ENCODE peak calls at places on chromosomes 2 and 18, in eight cellular contexts. K is body of pancreas, W is tibial artery, N is suprapubic skin, E is ascending aorta, R is right lobe of liver, I is brain microvascular endothelial cell, C is SK-N-SH. G is an unnamed sample.

GRCh38 chr2:160647967-160648685 is 154.5 kb upstream of the RBMS1 start:
- DNase-seq in K (peak), W (no peak), N (no peak), E (no peak), R (no peak), I (no peak), C (no peak), G (no peak)

GRCh38 chr18:24490545-24490944 is 30.1 kb downstream of the HRH4 start:
- DNase-seq in K (no peak), W (no peak), N (no peak), E (no peak), R (no peak), I (no peak), C (peak), G (no peak)

GRCh38 chr2:239139101-239139500 is 261.7 kb downstream of the HDAC4 start:
- DNase-seq in K (no peak), W (no peak), N (no peak), E (no peak), R (no peak), I (no peak), C (no peak), G (no peak)

GRCh38 chr2:156883828-156884615 is 373.5 kb upstream of the GALNT5 start:
- DNase-seq in K (no peak), W (no peak), N (no peak), E (no peak), R (no peak), I (peak), C (no peak), G (no peak)

GRCh38 chr2:105782123-105782522 is 37.4 kb downstream of the NCK2 start:
- DNase-seq in K (no peak), W (no peak), N (no peak), E (no peak), R (no peak), I (no peak), C (no peak), G (no peak)

GRCh38 chr2:178865121-178865520 is 57.9 kb upstream of the TTN start:
- DNase-seq in K (peak), W (no peak), N (no peak), E (peak), R (no peak), I (no peak), C (no peak), G (no peak)

GRCh38 chr2:42142476-42143184 is 26.5 kb upstream of the EML4 start:
- DNase-seq in K (no peak), W (no peak), N (no peak), E (no peak), R (no peak), I (peak), C (no peak), G (no peak)

GRCh38 chr2:101738649-101739048 is 41.1 kb downstream of the MAP4K4 start:
- DNase-seq in K (no peak), W (no peak), N (no peak), E (no peak), R (no peak), I (no peak), C (no peak), G (no peak)

GRCh38 chr2:64202206-64202864 is 58.1 kb upstream of the PELI1 start:
- DNase-seq in K (no peak), W (no peak), N (no peak), E (no peak), R (no peak), I (peak), C (no peak), G (peak)

GRCh38 chr2:69998761-69999160 is 37.3 kb upstream of the ASPRV1 start:
- DNase-seq in K (no peak), W (no peak), N (peak), E (peak), R (peak), I (no peak), C (no peak), G (no peak)

GRCh38 chr2:39646891-39647780 is 18.6 kb upstream of the TMEM178A start:
- DNase-seq in K (no peak), W (no peak), N (no peak), E (no peak), R (no peak), I (no peak), C (no peak), G (no peak)

GRCh38 chr2:23988371-23988770 is 21.5 kb upstream of the MFSD2B start:
- DNase-seq in K (no peak), W (no peak), N (no peak), E (no peak), R (no peak), I (no peak), C (no peak), G (no peak)

GRCh38 chr2:79529636-79530035 is 16.8 kb downstream of the CTNNA2 start:
- DNase-seq in K (no peak), W (no peak), N (no peak), E (no peak), R (no peak), I (no peak), C (no peak), G (no peak)

DNA sequence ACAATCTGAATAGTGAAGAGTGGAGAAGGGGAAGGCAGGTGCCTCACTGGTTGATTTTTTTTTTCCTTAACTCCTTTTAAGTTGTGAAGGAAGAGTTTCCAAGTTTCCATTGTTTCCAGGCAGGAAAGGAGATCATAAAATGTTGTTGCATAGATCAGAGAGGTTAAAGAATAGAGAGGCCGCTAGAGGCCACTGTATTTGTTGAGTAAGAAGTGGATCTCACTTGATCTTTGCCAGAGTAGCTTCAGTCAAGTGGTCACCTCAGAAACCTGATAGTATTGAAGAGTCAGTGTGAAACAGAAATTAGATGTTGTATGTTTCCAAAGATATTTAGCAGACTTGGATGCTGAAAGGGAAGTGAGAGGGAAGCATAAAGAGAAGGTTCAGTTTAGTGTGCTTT is 17.6 kb downstream of the CTNNA2 start:
- DNase-seq in K (no peak), W (no peak), N (no peak), E (no peak), R (no peak), I (no peak), C (no peak), G (no peak)
- TF ChIP-seq CTCF in K (no peak), W (no peak), N (no peak), E (no peak), R (peak), I (peak), C (peak), G (no peak)

DNA sequence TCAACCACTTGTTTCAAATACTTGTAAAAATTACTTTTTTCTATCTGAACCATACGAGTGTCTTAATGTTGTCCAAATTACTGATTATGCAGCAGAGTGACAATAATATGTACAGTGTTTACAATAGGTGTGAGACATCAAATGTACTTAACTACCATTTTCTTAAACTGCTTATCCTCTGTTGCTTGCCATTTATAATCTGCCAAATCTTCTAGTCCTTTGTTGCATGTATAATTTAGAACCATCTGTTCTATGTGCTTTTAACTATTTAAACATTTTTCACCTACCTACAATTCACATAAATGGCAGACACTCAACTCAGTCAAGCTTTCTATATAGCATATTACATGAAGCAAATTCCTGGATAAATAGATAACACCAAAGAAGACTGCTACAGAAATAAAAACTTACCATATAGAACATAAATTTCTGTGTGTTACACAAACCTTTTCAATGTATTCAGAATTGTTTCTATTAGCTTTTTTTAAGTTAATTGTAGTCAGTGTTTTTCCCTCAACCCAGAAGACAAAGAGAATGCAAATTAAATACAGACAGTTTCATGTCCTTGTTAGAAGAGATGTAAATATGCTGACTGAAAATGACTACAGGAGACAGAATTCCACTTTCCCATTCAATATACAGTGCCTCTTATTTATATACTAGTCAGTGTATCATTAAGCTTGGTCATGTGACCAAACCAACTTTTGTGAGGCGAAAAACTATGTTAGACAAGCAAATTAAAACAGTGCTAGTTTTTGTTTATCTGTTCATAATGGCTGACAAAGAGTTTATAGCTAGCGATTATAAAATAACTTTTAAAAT is 2.6 kb downstream of the BAZ2B start:
- DNase-seq in K (no peak), W (no peak), N (no peak), E (no peak), R (no peak), I (no peak), C (no peak), G (no peak)
- H3K4me3 ChIP-seq in K (peak), W (peak), N (peak), E (peak), R (peak), I (peak), C (peak), G (peak)

GRCh38 chr2:230219419-230220331 is at the start of gene SP110:
- DNase-seq in K (peak), W (peak), N (peak), E (peak), R (peak), I (peak), C (peak), G (peak)
- H3K27ac ChIP-seq in K (peak), W (peak), N (peak), E (peak), R (peak), I (peak), C (peak), G (peak)

DNA sequence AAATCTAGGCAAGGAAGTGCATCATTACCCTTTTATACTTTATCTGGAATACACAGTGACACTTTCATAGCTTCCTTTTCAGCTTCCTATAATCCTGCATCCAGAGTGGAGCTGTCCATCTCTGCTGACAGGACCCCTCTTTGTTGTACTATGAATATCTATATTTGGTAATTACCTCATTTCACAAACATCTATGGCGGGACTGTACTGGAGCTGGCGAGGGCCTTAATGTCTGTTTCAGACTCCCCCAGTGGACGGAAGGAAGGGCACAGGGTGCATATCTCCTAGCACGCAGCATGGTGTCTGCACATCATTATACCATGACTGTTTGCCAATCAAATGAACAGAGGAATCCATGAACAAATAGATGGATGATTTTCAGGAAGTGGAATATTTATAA is 142.3 kb downstream of the SOX11 start:
- DNase-seq in K (no peak), W (no peak), N (no peak), E (no peak), R (no peak), I (peak), C (no peak), G (no peak)
- TF ChIP-seq CTCF in K (no peak), W (no peak), N (no peak), E (no peak), R (no peak), I (no peak), C (no peak), G (no peak)

DNA sequence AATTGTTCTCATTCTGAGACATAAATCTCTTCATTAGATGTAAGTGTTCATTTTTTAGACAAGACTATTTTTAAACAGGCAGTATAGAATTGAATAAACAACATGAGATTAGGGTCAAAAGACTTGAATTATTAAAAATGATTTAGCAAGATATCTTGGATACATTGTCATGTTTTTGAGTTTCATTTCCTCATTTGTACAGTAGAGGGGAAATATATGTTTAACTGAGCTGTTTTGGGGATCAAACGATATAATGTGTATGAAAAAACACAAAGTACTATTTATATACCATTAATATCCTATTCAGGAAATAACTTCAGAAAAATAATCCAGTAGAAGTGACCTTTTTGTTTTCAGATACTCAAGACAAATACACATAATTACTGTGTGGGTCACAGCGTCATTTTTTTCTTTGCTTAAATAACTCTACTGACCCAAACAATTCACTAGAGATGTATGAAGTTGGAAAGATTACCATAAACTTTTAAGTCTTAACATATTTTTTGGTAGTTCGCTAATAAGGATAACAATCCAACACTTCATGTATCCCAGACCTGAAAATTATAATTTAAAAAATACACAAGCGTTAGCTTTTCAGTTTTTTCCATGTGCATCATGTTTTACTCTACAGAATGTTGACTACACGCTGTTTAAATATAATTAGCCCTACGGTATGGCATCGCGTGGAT is 876 bp upstream of the ASXL3 start:
- DNase-seq in K (no peak), W (no peak), N (no peak), E (no peak), R (no peak), I (no peak), C (no peak), G (no peak)
- H3K4me3 ChIP-seq in K (peak), W (peak), N (peak), E (peak), R (peak), I (peak), C (peak), G (peak)